ENCODE peak calls at places on chromosomes 3 and 15, in four cellular contexts. C, S, R and M are unnamed samples.

GRCh38 chr3:192834428-192834827 is 83.2 kb downstream of the MB21D2 start:
- DNase-seq in C (no peak), S (no peak), R (no peak), M (no peak)

GRCh38 chr3:15291589-15292541 is 40.5 kb downstream of the SH3BP5 start:
- DNase-seq in C (peak; percentile 86), S (peak; percentile 77), R (peak; percentile 79), M (peak; percentile 60)

GRCh38 chr3:84600703-84601225 is 358.0 kb upstream of the CADM2 start:
- DNase-seq in C (no peak), S (no peak), R (no peak), M (no peak)

GRCh38 chr15:49370782-49371181 is 52.3 kb upstream of the FGF7 start:
- DNase-seq in C (no peak), S (no peak), R (no peak), M (no peak)

GRCh38 chr15:57324944-57325679 is 51.2 kb upstream of the CGNL1 start:
- DNase-seq in C (no peak), S (no peak), R (peak; percentile 40), M (no peak)

GRCh38 chr3:9552252-9552999 is 1.2 kb downstream of the LHFPL4 start:
- DNase-seq in C (peak; percentile 24), S (peak; percentile 14), R (peak; percentile 84), M (peak; percentile 65)

GRCh38 chr3:103924544-103924943 is 1442.2 kb upstream of the ALCAM start:
- DNase-seq in C (no peak), S (no peak), R (no peak), M (no peak)

GRCh38 chr3:76138921-76139320 is 353.6 kb upstream of the ZNF717 start:
- DNase-seq in C (no peak), S (no peak), R (no peak), M (no peak)

GRCh38 chr3:100548053-100548452 is 55.6 kb downstream of the TMEM45A start:
- DNase-seq in C (no peak), S (no peak), R (no peak), M (no peak)

GRCh38 chr3:69012111-69012835 is 1.2 kb downstream of the EOGT start:
- DNase-seq in C (no peak), S (peak; percentile 21), R (no peak), M (no peak)

GRCh38 chr15:74365619-74366445 is 1.6 kb downstream of the CYP11A1 start:
- DNase-seq in C (no peak), S (no peak), R (peak; percentile 81), M (peak; percentile 67)

GRCh38 chr15:84736375-84736774 is 12.0 kb upstream of the ZNF592 start:
- DNase-seq in C (peak; percentile 80), S (peak; percentile 84), R (no peak), M (peak; percentile 75)

GRCh38 chr3:110307065-110307809 is 764.4 kb upstream of the NECTIN3 start:
- DNase-seq in C (no peak), S (no peak), R (no peak), M (no peak)